ENCODE peak calls at places on chromosomes 6 and 20, in four cellular contexts. C, N, Z and V are unnamed samples.

GRCh38 chr6:150150821-150151646 is 8.2 kb downstream of the PPP1R14C start:
- DNase-seq in C (peak), Z (no peak), N (no peak), V (no peak)

GRCh38 chr6:42220754-42221153 is 3.1 kb upstream of the MRPS10 start:
- DNase-seq in N (no peak), Z (no peak), C (no peak), V (no peak)

GRCh38 chr6:64803470-64804166 is 903.4 kb downstream of the EYS start:
- DNase-seq in N (no peak), C (no peak), Z (no peak), V (no peak)

GRCh38 chr6:138647006-138647405 is 126.6 kb upstream of the CCDC28A start:
- DNase-seq in N (no peak), C (no peak), Z (no peak), V (no peak)

GRCh38 chr6:132736239-132736638 is 21.5 kb downstream of the VNN2 start:
- DNase-seq in Z (no peak), C (no peak), N (no peak), V (no peak)

GRCh38 chr20:309306-309840 is 12.0 kb downstream of the ZCCHC3 start:
- DNase-seq in Z (no peak), N (no peak), C (no peak), V (no peak)

GRCh38 chr6:83985308-83985713 is 48.3 kb upstream of the MRAP2 start:
- DNase-seq in Z (no peak), C (no peak), N (no peak), V (no peak)

GRCh38 chr20:13255356-13255755 is 34.3 kb downstream of the ISM1 start:
- DNase-seq in Z (no peak), C (no peak), N (no peak), V (no peak)

GRCh38 chr20:19254956-19255355 is 42.5 kb downstream of the SLC24A3 start:
- DNase-seq in N (no peak), Z (no peak), C (no peak), V (no peak)

GRCh38 chr6:161918154-161918553 is 644.3 kb upstream of the AGPAT4 start:
- DNase-seq in Z (no peak), N (no peak), C (no peak), V (no peak)

GRCh38 chr20:37494796-37495195 is 26.3 kb upstream of the NNAT start:
- DNase-seq in N (no peak), Z (no peak), C (no peak), V (no peak)

GRCh38 chr20:23350855-23351838 is 556 bp downstream of the NXT1 start:
- DNase-seq in Z (peak), N (peak), C (peak), V (peak)

DNA sequence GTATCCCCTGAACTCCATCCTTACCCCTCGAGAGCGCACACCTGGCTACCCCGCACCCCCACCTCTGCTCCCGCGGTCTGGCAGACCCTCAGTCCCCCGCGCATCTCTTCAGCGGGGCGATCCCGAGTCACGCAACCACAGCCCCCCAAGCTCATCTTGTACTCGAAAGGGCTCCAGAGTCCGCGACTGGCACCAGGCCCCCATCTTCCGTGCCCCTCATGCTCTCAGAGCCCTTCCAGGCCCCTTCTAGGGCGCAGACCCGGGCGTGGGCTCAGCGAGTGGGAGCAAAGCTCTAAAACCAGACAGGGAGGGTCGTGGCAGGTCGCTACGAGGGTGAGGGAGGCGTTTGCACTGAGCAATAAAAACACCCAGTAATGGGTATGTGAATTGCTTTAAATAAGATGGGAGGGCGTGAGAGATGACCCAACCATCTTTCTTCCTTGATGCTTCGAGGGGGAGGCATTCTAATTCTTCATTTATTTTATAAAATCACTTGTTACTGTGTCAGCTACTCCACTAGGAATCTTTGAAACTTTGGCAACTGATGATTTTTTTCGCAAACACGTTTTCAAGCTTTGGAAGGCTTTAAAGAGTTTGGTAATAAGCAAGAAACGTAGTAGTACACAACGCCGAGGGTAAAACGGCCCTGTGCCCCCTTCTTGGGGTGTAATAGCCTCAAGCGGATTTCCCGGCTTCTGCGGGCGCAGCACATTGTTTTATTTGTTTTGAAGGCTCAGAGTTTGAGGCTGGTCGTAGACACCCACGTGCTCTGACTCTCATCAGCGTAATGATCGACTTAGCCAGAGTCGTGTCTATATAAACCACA is 42.6 kb upstream of the SUPT3H start:
- DNase-seq in C (peak), Z (peak), N (no peak), V (no peak)
- H3K4me3 ChIP-seq in C (peak), Z (peak), N (peak), V (peak)

GRCh38 chr20:33650753-33651561 is 11.2 kb upstream of the C20orf144 start:
- DNase-seq in N (no peak), C (peak), Z (no peak), V (no peak)
- TF ChIP-seq CTCF in N (no peak), C (no peak), Z (no peak), V (no peak)

DNA sequence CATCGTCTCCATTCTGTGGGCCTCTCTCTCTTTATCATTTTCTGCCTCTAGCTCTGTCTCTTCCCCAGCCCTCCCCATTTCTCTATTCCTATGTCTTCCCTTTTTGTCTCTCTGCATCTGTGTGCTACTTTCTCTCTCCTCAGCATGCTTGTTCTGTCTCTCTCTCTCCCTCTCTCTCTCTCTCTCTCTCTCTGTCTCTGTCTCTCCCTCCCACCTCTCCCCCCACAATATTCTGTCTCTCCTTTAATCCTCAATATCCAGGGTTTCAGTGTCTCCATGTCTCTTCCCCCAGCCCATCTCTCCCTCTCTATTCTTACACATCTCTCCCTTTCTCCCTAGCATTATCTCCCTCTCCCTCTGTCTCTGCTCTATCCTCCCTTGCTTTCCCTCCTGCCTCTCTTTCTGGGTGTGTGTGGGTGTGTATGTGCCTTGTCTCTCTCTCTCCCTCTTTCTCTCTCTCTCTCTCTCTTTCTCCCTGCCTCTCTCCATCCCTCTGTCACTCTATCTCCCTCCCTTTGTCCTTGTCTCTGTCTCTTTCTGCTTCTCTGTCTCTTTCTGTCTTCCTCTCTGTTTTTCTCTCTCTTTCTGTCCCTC is 76.9 kb upstream of the SIRPA start:
- DNase-seq in N (no peak), C (no peak), Z (no peak), V (no peak)
- H3K27ac ChIP-seq in N (peak), C (peak), Z (no peak), V (peak)

GRCh38 chr6:30963641-30964040 is 19.9 kb upstream of the MUC21 start:
- DNase-seq in N (no peak), Z (no peak), C (no peak), V (no peak)
- H3K4me3 ChIP-seq in N (no peak), Z (no peak), C (no peak), V (no peak)

GRCh38 chr6:110040716-110041115 is 62.6 kb downstream of the GPR6 start:
- DNase-seq in Z (no peak), N (no peak), C (no peak), V (no peak)

GRCh38 chr6:110037726-110038295 is 59.7 kb downstream of the GPR6 start:
- DNase-seq in C (no peak), Z (no peak), N (no peak), V (no peak)

GRCh38 chr6:110039996-110040383 is 61.9 kb downstream of the GPR6 start:
- DNase-seq in C (peak), N (no peak), Z (peak), V (peak)

GRCh38 chr6:110041149-110041548 is 63.0 kb downstream of the GPR6 start:
- DNase-seq in Z (no peak), N (no peak), C (no peak), V (no peak)

DNA sequence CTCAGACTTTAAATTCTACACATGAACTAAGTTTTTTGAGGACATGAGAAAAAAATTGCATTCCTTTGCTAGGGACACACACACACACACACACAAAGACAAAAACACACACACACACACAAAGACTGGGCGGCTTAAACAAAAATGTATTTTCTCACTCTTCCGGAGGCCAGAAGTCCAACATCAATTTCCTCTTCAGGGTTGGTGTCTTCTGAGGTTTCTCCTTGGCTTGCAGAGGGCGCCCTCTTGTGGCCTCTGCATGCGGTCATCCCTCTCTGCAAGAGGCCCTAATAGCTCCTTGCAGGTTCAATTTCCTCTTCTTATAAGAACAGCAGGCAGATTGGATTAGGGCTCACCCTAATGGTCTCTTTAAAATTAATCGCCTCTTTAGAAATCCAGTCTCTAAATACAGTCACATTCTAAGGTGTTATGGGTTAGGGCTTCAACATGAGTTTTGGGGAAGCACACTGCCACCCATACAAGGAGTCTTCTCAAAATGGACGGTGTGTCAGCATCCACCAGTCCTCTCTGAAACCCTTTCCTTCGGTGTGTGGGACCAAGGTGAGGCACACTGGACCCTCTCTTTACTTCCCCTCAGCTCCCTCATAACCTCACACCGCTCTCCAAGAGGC is 61.4 kb downstream of the GPR6 start:
- DNase-seq in N (peak), C (peak), Z (peak), V (peak)
- TF ChIP-seq CTCF in N (peak), C (peak), Z (peak), V (peak)

DNA sequence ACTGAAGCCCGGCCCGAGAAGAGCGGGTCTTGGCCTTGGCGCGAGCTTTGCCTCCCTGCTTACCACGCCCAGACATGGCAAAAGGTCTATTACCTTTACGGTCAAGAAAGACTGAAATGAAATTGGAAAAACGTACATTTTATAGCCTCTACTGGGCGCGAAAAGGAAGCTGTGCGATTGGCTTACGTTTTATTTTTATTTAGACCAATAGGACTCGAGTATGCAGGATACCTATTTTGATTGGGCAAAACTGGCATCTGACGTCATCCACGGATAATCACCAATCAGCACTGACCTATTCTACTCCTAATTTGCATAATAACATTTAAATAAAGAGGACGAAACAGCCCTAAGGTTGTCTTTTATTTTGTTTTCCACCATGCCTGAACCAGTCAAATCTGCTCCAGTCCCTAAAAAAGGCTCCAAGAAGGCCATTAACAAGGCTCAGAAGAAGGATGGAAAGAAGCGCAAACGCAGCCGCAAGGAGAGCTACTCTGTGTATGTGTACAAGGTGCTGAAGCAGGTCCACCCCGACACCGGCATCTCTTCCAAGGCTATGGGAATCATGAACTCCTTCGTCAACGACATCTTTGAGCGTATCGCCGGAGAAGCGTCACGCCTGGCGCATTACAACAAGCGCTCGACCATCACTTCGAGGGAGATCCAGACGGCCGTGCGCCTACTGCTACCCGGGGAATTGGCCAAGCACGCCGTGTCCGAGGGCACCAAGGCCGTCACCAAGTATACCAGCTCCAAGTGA is 97.4 kb downstream of the OR2B2 start:
- DNase-seq in Z (peak), C (peak), N (peak), V (no peak)
- H3K27ac ChIP-seq in Z (peak), C (peak), N (no peak), V (peak)

GRCh38 chr6:55853008-55854001 is 22.1 kb downstream of the BMP5 start:
- DNase-seq in Z (no peak), N (no peak), C (no peak), V (no peak)
- H3K4me3 ChIP-seq in Z (no peak), N (no peak), C (no peak), V (no peak)

DNA sequence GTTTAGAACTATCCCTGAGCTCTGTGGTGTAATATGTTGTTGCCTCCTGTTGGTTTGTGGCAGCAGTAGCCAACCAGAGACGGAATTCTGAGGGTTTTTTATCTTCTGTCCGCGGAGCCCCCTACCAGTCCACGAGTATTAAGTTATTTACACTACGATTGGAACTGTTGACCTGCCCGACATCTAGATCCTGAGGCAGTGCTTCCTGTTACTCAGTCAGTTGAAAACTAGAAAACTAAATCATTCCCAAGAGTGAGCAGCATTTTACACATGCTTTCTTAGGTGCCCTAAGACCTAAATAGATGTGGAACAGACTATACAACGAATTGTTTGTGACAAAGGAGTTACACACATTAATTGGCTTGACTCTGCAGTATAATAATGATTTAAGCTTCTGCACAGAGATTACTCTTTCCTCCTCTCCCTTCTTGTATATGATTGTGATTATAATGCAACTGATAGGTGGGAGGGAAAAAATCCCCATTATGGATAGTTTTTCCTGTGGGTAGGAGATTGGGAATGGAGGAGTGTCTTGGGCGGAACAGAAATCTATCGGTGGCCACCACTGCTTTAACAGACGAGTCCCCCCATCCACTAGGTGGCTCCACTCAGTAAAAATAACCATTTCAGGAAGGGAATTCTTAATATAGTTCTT is 1.7 kb downstream of the LOC128125822 start:
- DNase-seq in N (no peak), Z (peak), C (peak), V (no peak)
- TF ChIP-seq CTCF in N (peak), Z (peak), C (peak), V (peak)